ENCODE peak calls at places on chromosomes 13 and 19, in six cellular contexts. V is breast epithelium, E is skeletal muscle cell, Y is tibial nerve, I is lung, Z is SK-N-SH. D is an unnamed sample.

GRCh38 chr13:84086847-84087162 is 204.5 kb upstream of the SLITRK1 start:
- DNase-seq in V (no peak), E (no peak), Y (no peak), I (no peak), Z (no peak), D (no peak)

GRCh38 chr19:45115809-45116615 is 23.0 kb downstream of the PPP1R37 start:
- DNase-seq in V (no peak), E (peak; percentile 54), Y (no peak), I (no peak), Z (no peak), D (no peak)

GRCh38 chr19:52138614-52139290 is 986 bp downstream of the ZNF616 start:
- DNase-seq in V (no peak), E (no peak), Y (peak; percentile 7), I (no peak), Z (peak; percentile 61), D (no peak)

GRCh38 chr19:54266133-54266532 is 9.1 kb upstream of the LILRB5 start:
- DNase-seq in V (peak; percentile 72), E (peak; percentile 3), Y (peak; percentile 83), I (peak; percentile 79), Z (peak; percentile 59), D (no peak)

GRCh38 chr13:51225034-51225433 is 2.8 kb downstream of the FAM124A start:
- DNase-seq in V (no peak), E (no peak), Y (no peak), I (no peak), Z (no peak), D (no peak)

GRCh38 chr13:69903081-69903480 is 204.5 kb upstream of the ATXN8OS start:
- DNase-seq in V (no peak), E (no peak), Y (no peak), I (no peak), Z (no peak), D (no peak)

GRCh38 chr19:27750697-27751391 is 1462.1 kb downstream of the UQCRFS1 start:
- DNase-seq in V (no peak), E (no peak), Y (no peak), I (no peak), Z (no peak), D (no peak)

GRCh38 chr19:1651548-1652394 is 644 bp downstream of the TCF3 start:
- DNase-seq in V (no peak), E (no peak), Y (peak; percentile 9), I (no peak), Z (peak; percentile 82), D (no peak)

GRCh38 chr13:92804926-92805325 is 421.7 kb upstream of the GPC6 start:
- DNase-seq in V (no peak), E (no peak), Y (no peak), I (no peak), Z (no peak), D (no peak)

GRCh38 chr19:12112701-12113100 is 27.4 kb downstream of the ZNF20 start:
- DNase-seq in V (no peak), E (no peak), Y (no peak), I (no peak), Z (no peak), D (no peak)

GRCh38 chr13:79867248-79867647 is 386.3 kb downstream of the NDFIP2 start:
- DNase-seq in V (no peak), E (no peak), Y (no peak), I (no peak), Z (no peak), D (no peak)

GRCh38 chr19:29598496-29598895 is 7.6 kb upstream of the POP4 start:
- DNase-seq in V (no peak), E (no peak), Y (no peak), I (no peak), Z (no peak), D (no peak)

GRCh38 chr13:33677215-33677614 is 140.7 kb upstream of the RFC3 start:
- DNase-seq in V (no peak), E (no peak), Y (no peak), I (no peak), Z (no peak), D (no peak)
- H3K4me3 ChIP-seq in V (no peak overlapping the region), E (no peak overlapping the region), Y (no peak overlapping the region), I (no peak overlapping the region), Z (no peak overlapping the region), D (no peak overlapping the region)

GRCh38 chr19:7159105-7159933 is 89.8 kb downstream of the ZNF557 start:
- DNase-seq in V (no peak), E (peak; percentile 89), Y (no peak), I (no peak), Z (no peak), D (no peak)
- H3K4me3 ChIP-seq in V (no peak overlapping the region), E (no peak overlapping the region), Y (no peak overlapping the region), I (no peak overlapping the region), Z (no peak overlapping the region), D (no peak overlapping the region)

GRCh38 chr19:48393196-48393558 is 291 bp upstream of the GRIN2D start:
- DNase-seq in V (no peak), E (no peak), Y (no peak), I (no peak), Z (no peak), D (no peak)
- H3K4me3 ChIP-seq in V (peak overlapping the region; percentile 37), E (peak overlapping the region; percentile 51), Y (no peak overlapping the region), I (no peak overlapping the region), Z (peak overlapping the region; percentile 68), D (no peak overlapping the region)

GRCh38 chr13:67223742-67224141 is 6.4 kb downstream of the PCDH9 start:
- DNase-seq in V (no peak), E (no peak), Y (no peak), I (no peak), Z (no peak), D (no peak)
- H3K4me3 ChIP-seq in V (no peak overlapping the region), E (peak overlapping the region; percentile 39), Y (no peak overlapping the region), I (no peak overlapping the region), Z (peak overlapping the region; percentile 2), D (no peak overlapping the region)

GRCh38 chr13:28640861-28641599 is 17.9 kb upstream of the POMP start:
- DNase-seq in V (no peak), E (no peak), Y (no peak), I (no peak), Z (no peak), D (no peak)

GRCh38 chr13:28636078-28636477 is 22.9 kb upstream of the POMP start:
- DNase-seq in V (no peak), E (no peak), Y (no peak), I (no peak), Z (no peak), D (no peak)

GRCh38 chr13:28637714-28638355 is 21.1 kb upstream of the POMP start:
- DNase-seq in V (no peak), E (no peak), Y (peak; percentile 22), I (no peak), Z (no peak), D (no peak)

GRCh38 chr13:28638756-28639155 is 20.2 kb upstream of the POMP start:
- DNase-seq in V (no peak), E (no peak), Y (no peak), I (no peak), Z (no peak), D (no peak)

GRCh38 chr13:28636677-28637317 is 22.1 kb upstream of the POMP start:
- DNase-seq in V (no peak), E (peak; percentile 65), Y (peak; percentile 54), I (peak; percentile 58), Z (peak; percentile 64), D (peak; percentile 10)
- H3K4me3 ChIP-seq in V (no peak overlapping the region), E (no peak overlapping the region), Y (no peak overlapping the region), I (no peak overlapping the region), Z (peak overlapping the region; percentile 25), D (no peak overlapping the region)

GRCh38 chr19:15897738-15898276 is at the start of gene CYP4F2:
- DNase-seq in V (no peak), E (no peak), Y (no peak), I (no peak), Z (peak; percentile 24), D (no peak)
- H3K4me3 ChIP-seq in V (no peak within 1 kb of the TSS), E (no peak within 1 kb of the TSS), Y (no peak within 1 kb of the TSS), I (no peak within 1 kb of the TSS), Z (no peak within 1 kb of the TSS), D (no peak within 1 kb of the TSS)

DNA sequence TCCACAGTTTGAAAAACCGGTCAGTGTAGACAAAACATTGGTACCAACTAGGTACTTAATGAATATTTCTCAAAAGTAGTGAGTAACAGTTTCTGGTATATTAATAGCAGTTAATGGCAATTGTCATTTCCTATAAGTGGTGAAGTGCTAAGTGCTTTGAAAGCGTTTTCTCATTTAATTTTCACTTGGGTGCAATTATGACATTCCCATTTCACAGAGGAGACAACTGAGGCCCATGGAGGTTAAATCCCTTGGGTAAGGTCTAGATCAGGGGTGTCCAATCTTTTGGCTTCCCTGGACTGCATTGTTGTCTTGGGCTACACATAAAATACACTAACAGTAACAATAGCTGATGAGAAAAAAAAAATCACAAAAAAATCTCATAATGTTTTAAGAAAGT is 687 bp upstream of the SYT3 start:
- DNase-seq in V (no peak), E (no peak), Y (no peak), I (no peak), Z (no peak), D (no peak)
- H3K4me3 ChIP-seq in V (no peak overlapping the region), E (no peak overlapping the region), Y (no peak overlapping the region), I (no peak overlapping the region), Z (no peak overlapping the region), D (no peak overlapping the region)

DNA sequence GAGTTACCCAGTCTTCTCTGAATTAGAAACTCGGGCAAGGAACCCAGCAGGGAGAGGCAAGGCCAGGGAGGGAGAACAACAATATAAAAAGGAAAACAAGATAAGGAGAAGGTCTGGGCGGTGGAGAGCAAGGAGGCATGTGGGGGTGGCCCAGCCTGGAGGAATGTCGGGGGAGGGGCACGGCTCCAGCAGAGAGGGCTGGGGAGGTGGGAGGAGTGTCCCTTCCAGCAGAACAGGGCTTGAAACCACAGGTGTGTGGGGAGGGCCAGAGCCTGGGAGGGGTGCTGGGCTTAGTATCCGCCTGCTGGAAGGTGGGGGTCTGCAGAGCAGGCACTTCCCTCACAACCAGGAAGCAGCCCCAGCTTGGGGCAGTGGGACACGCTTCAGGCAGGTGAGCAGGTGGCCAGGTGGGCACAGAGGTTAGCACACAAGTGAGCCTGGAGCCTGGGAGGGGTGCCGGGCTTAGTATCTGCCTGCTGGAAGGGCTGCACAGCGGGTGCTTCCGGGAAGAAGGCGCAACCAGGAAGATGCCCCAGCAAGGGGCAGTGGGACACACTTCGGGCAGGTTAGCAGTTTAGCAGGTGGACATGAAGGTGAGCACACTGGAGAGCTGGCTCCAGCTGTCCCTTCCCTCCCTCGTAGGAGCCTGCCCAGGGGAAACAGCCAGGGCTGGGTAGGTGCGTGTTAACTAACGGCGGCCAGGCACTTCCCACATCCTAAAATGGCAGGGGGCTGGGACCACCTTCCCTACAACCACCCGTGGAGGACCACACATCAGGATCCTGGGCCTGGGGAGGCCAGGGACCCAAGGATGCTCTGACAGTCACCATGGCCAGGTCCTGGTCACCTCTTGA is 3.1 kb downstream of the GAS6 start:
- DNase-seq in V (peak; percentile 45), E (no peak), Y (no peak), I (no peak), Z (no peak), D (no peak)
- H3K4me3 ChIP-seq in V (no peak overlapping the region), E (no peak overlapping the region), Y (no peak overlapping the region), I (no peak overlapping the region), Z (no peak overlapping the region), D (no peak overlapping the region)

D was measured in esophagus squamous epithelium.